ENCODE peak calls at places on chromosomes 3 and 15, in nine cellular contexts. D is NCI-H1694; L is cardiac septum; T is Karpas-422; Y is AG09309; U is effector memory CD4-positive, alpha-beta T cell; Z is non-pigmented ciliary epithelial cell; N is AG04450; W is psoas muscle. H is an unnamed sample.

GRCh38 chr15:49428392-49429095 is 5.5 kb downstream of the FGF7 start:
- DNase-seq in D (no peak), L (no peak), T (no peak), Y (peak), U (no peak), Z (no peak), N (no peak), W (no peak), H (peak)

GRCh38 chr3:57803647-57804081 is 47.6 kb downstream of the SLMAP start:
- DNase-seq in D (no peak), L (no peak), T (no peak), Y (peak), U (no peak), Z (peak), N (peak), W (no peak), H (peak)

GRCh38 chr15:40857601-40858351 is 13.9 kb downstream of the SPINT1 start:
- DNase-seq in D (peak), L (peak), T (peak), Y (no peak), U (peak), Z (no peak), N (peak), W (peak), H (no peak)

GRCh38 chr3:195732951-195733350 is 12.2 kb downstream of the MUC20 start:
- DNase-seq in D (no peak), L (peak), T (no peak), Y (no peak), U (no peak), Z (no peak), N (no peak), W (no peak), H (no peak)

GRCh38 chr15:23422946-23423708 is 23.9 kb downstream of the GOLGA6L2 start:
- DNase-seq in D (no peak), L (peak), T (no peak), Y (no peak), U (no peak), Z (no peak), N (no peak), W (no peak), H (no peak)

GRCh38 chr3:137163241-137163916 is 205.6 kb downstream of the IL20RB start:
- DNase-seq in D (peak), L (no peak), T (no peak), Y (no peak), U (no peak), Z (no peak), N (no peak), W (no peak), H (no peak)

GRCh38 chr15:39376371-39376909 is 204.4 kb upstream of the THBS1 start:
- DNase-seq in D (no peak), L (no peak), T (no peak), Y (no peak), U (no peak), Z (no peak), N (no peak), W (no peak), H (peak)

GRCh38 chr3:37668431-37668830 is 193.2 kb upstream of the CTDSPL start:
- DNase-seq in D (no peak), L (no peak), T (peak), Y (no peak), U (no peak), Z (no peak), N (no peak), W (no peak), H (no peak)

GRCh38 chr3:51585871-51586270 is 47.4 kb downstream of the RAD54L2 start:
- DNase-seq in D (no peak), L (no peak), T (no peak), Y (no peak), U (no peak), Z (no peak), N (no peak), W (no peak), H (no peak)

GRCh38 chr15:38069506-38069905 is 135.1 kb downstream of the TMCO5A start:
- DNase-seq in D (peak), L (no peak), T (no peak), Y (no peak), U (no peak), Z (no peak), N (no peak), W (no peak), H (peak)

GRCh38 chr3:171156455-171157005 is 130.0 kb upstream of the SLC2A2 start:
- DNase-seq in D (no peak), L (no peak), T (no peak), Y (no peak), U (no peak), Z (no peak), N (no peak), W (no peak), H (no peak)

GRCh38 chr3:23981955-23982354 is 36.9 kb downstream of the NR1D2 start:
- DNase-seq in D (no peak), L (no peak), T (no peak), Y (no peak), U (no peak), Z (no peak), N (no peak), W (no peak), H (no peak)

GRCh38 chr3:126536126-126536525 is 12.2 kb downstream of the CHST13 start:
- DNase-seq in D (no peak), L (peak), T (no peak), Y (no peak), U (no peak), Z (no peak), N (no peak), W (no peak), H (no peak)

GRCh38 chr15:90421527-90421926 is 33.5 kb downstream of the IQGAP1 start:
- DNase-seq in D (no peak), L (no peak), T (no peak), Y (no peak), U (no peak), Z (no peak), N (no peak), W (no peak), H (no peak)

GRCh38 chr3:195249858-195250464 is 21.0 kb downstream of the XXYLT1 start:
- DNase-seq in D (no peak), L (no peak), T (no peak), Y (no peak), U (no peak), Z (no peak), N (no peak), W (no peak), H (no peak)

GRCh38 chr3:151082880-151083838 is 2.3 kb upstream of the MED12L start:
- DNase-seq in D (no peak), L (no peak), T (no peak), Y (no peak), U (no peak), Z (no peak), N (no peak), W (no peak), H (no peak)

H was measured in skeletal muscle cell.